ENCODE peak calls at places on chromosome 1, in ten cellular contexts. One of them, this sample, is unnamed.
A peak's percentile ranks its signal among the peaks of the same experiment; 100 is the strongest.

GRCh38 chr1:183103141-183103540 is 79.9 kb downstream of the LAMC1 start:
- DNase-seq in neural progenitor cell: no peak
- DNase-seq in cardiac muscle cell: no peak
- DNase-seq in stomach: no peak
- DNase-seq in upper lobe of right lung: no peak
- DNase-seq in fibroblast of lung: no peak
- DNase-seq in IMR-90: no peak
- DNase-seq in esophagus squamous epithelium: no peak
- DNase-seq in colonic mucosa: no peak
- DNase-seq in body of pancreas: no peak
- DNase-seq in this sample: no peak

GRCh38 chr1:49686107-49686506 is 337.6 kb downstream of the AGBL4 start:
- DNase-seq in cardiac muscle cell: no peak
- DNase-seq in stomach: no peak
- DNase-seq in esophagus squamous epithelium: no peak
- DNase-seq in fibroblast of lung: no peak
- DNase-seq in body of pancreas: no peak
- DNase-seq in colonic mucosa: no peak
- DNase-seq in upper lobe of right lung: no peak
- DNase-seq in neural progenitor cell: no peak
- DNase-seq in IMR-90: no peak
- DNase-seq in this sample: no peak

GRCh38 chr1:77652179-77652745 is 30.2 kb downstream of the ZZZ3 start:
- DNase-seq in stomach: no peak
- DNase-seq in neural progenitor cell: no peak
- DNase-seq in colonic mucosa: no peak
- DNase-seq in IMR-90: peak; percentile 45
- DNase-seq in cardiac muscle cell: peak; percentile 34
- DNase-seq in esophagus squamous epithelium: no peak
- DNase-seq in fibroblast of lung: peak; percentile 29
- DNase-seq in upper lobe of right lung: no peak
- DNase-seq in body of pancreas: no peak
- DNase-seq in this sample: no peak

GRCh38 chr1:89705901-89706699 is 73.2 kb downstream of the LRRC8C start:
- DNase-seq in IMR-90: peak; percentile 43
- DNase-seq in upper lobe of right lung: no peak
- DNase-seq in neural progenitor cell: no peak
- DNase-seq in body of pancreas: no peak
- DNase-seq in cardiac muscle cell: no peak
- DNase-seq in stomach: no peak
- DNase-seq in fibroblast of lung: no peak
- DNase-seq in esophagus squamous epithelium: no peak
- DNase-seq in colonic mucosa: no peak
- DNase-seq in this sample: no peak

GRCh38 chr1:206486995-206487788 is 16.9 kb downstream of the IKBKE start:
- DNase-seq in colonic mucosa: no peak
- DNase-seq in upper lobe of right lung: no peak
- DNase-seq in IMR-90: no peak
- DNase-seq in cardiac muscle cell: no peak
- DNase-seq in esophagus squamous epithelium: no peak
- DNase-seq in body of pancreas: no peak
- DNase-seq in neural progenitor cell: no peak
- DNase-seq in fibroblast of lung: no peak
- DNase-seq in stomach: no peak
- DNase-seq in this sample: no peak

GRCh38 chr1:153970346-153970745 is 2.6 kb downstream of the CREB3L4 start:
- DNase-seq in esophagus squamous epithelium: no peak
- DNase-seq in body of pancreas: no peak
- DNase-seq in cardiac muscle cell: no peak
- DNase-seq in neural progenitor cell: no peak
- DNase-seq in IMR-90: no peak
- DNase-seq in upper lobe of right lung: no peak
- DNase-seq in colonic mucosa: no peak
- DNase-seq in stomach: no peak
- DNase-seq in fibroblast of lung: no peak
- DNase-seq in this sample: no peak

GRCh38 chr1:16172964-16173446 is 17.1 kb upstream of the EPHA2 start:
- DNase-seq in esophagus squamous epithelium: no peak
- DNase-seq in IMR-90: peak; percentile 45
- DNase-seq in upper lobe of right lung: no peak
- DNase-seq in stomach: peak; percentile 53
- DNase-seq in cardiac muscle cell: peak; percentile 56
- DNase-seq in colonic mucosa: peak; percentile 73
- DNase-seq in body of pancreas: no peak
- DNase-seq in neural progenitor cell: no peak
- DNase-seq in fibroblast of lung: peak; percentile 51
- DNase-seq in this sample: no peak

GRCh38 chr1:174976436-174977107 is 23.2 kb upstream of the CACYBP start:
- DNase-seq in body of pancreas: no peak
- DNase-seq in cardiac muscle cell: peak; percentile 65
- DNase-seq in neural progenitor cell: no peak
- DNase-seq in stomach: no peak
- DNase-seq in fibroblast of lung: peak; percentile 51
- DNase-seq in upper lobe of right lung: no peak
- DNase-seq in colonic mucosa: no peak
- DNase-seq in esophagus squamous epithelium: no peak
- DNase-seq in IMR-90: peak; percentile 64
- DNase-seq in this sample: no peak

GRCh38 chr1:241253491-241253890 is 103.5 kb downstream of the RGS7 start:
- DNase-seq in fibroblast of lung: no peak
- DNase-seq in neural progenitor cell: no peak
- DNase-seq in upper lobe of right lung: no peak
- DNase-seq in stomach: no peak
- DNase-seq in cardiac muscle cell: no peak
- DNase-seq in IMR-90: peak; percentile 1
- DNase-seq in colonic mucosa: no peak
- DNase-seq in esophagus squamous epithelium: no peak
- DNase-seq in body of pancreas: no peak
- DNase-seq in this sample: no peak

GRCh38 chr1:121558514-121558913 is 373.7 kb downstream of the SRGAP2C start:
- DNase-seq in colonic mucosa: no peak
- DNase-seq in esophagus squamous epithelium: no peak
- DNase-seq in fibroblast of lung: peak; percentile 40
- DNase-seq in upper lobe of right lung: no peak
- DNase-seq in neural progenitor cell: peak; percentile 25
- DNase-seq in body of pancreas: no peak
- DNase-seq in cardiac muscle cell: peak; percentile 75
- DNase-seq in IMR-90: peak; percentile 90
- DNase-seq in stomach: no peak
- DNase-seq in this sample: no peak

GRCh38 chr1:92944901-92945747 is 16.1 kb downstream of the DIPK1A start:
- DNase-seq in stomach: no peak
- DNase-seq in upper lobe of right lung: no peak
- DNase-seq in esophagus squamous epithelium: no peak
- DNase-seq in cardiac muscle cell: no peak
- DNase-seq in colonic mucosa: no peak
- DNase-seq in body of pancreas: no peak
- DNase-seq in IMR-90: no peak
- DNase-seq in fibroblast of lung: no peak
- DNase-seq in neural progenitor cell: no peak
- DNase-seq in this sample: no peak

DNA sequence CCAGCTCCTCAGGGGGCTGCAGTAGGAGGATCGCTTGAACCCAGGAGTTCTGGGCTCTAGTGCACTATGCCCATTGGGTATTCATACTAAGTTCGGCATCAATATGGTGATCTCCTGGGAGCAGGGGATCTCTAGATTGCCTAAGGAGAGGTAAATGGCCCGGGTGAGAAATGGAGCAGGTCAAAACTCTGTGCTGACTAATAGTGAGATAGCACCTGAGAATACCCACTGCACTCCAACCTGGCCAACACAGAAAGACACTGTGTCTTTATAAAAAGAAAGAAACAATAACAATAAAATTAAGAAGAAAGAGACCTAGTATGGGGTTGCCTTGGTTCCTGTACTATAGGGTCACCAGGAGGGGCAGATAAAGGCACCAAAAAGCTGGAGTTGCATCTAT is 13.7 kb upstream of the DUSP12 start:
- DNase-seq in esophagus squamous epithelium: no peak
- DNase-seq in fibroblast of lung: no peak
- DNase-seq in body of pancreas: no peak
- DNase-seq in colonic mucosa: no peak
- DNase-seq in upper lobe of right lung: no peak
- DNase-seq in cardiac muscle cell: no peak
- DNase-seq in neural progenitor cell: no peak
- DNase-seq in IMR-90: no peak
- DNase-seq in stomach: no peak
- DNase-seq in this sample: no peak
- H3K4me1 ChIP-seq in esophagus squamous epithelium: peaks cover 29% of the 10 kb centered on the region
- H3K4me1 ChIP-seq in fibroblast of lung: peaks cover 5% of the 10 kb centered on the region
- H3K4me1 ChIP-seq in body of pancreas: no peaks in the 10 kb centered on the region
- H3K4me1 ChIP-seq in colonic mucosa: no peaks in the 10 kb centered on the region
- H3K4me1 ChIP-seq in upper lobe of right lung: peaks cover 15% of the 10 kb centered on the region
- H3K4me1 ChIP-seq in cardiac muscle cell: no peaks in the 10 kb centered on the region
- H3K4me1 ChIP-seq in neural progenitor cell: no peaks in the 10 kb centered on the region
- H3K4me1 ChIP-seq in IMR-90: peaks cover 5% of the 10 kb centered on the region
- H3K4me1 ChIP-seq in stomach: no peaks in the 10 kb centered on the region
- H3K4me1 ChIP-seq in this sample: peaks cover 5% of the 10 kb centered on the region

GRCh38 chr1:245803666-245804037 is 648.9 kb downstream of the KIF26B start:
- DNase-seq in body of pancreas: no peak
- DNase-seq in upper lobe of right lung: no peak
- DNase-seq in IMR-90: no peak
- DNase-seq in cardiac muscle cell: no peak
- DNase-seq in esophagus squamous epithelium: no peak
- DNase-seq in neural progenitor cell: no peak
- DNase-seq in colonic mucosa: no peak
- DNase-seq in stomach: no peak
- DNase-seq in fibroblast of lung: no peak
- DNase-seq in this sample: no peak

GRCh38 chr1:245800901-245801605 is 646.3 kb downstream of the KIF26B start:
- DNase-seq in stomach: no peak
- DNase-seq in neural progenitor cell: no peak
- DNase-seq in upper lobe of right lung: no peak
- DNase-seq in IMR-90: peak; percentile 80
- DNase-seq in fibroblast of lung: no peak
- DNase-seq in body of pancreas: no peak
- DNase-seq in esophagus squamous epithelium: no peak
- DNase-seq in colonic mucosa: no peak
- DNase-seq in cardiac muscle cell: no peak
- DNase-seq in this sample: no peak

GRCh38 chr1:245802941-245803665 is 648.3 kb downstream of the KIF26B start:
- DNase-seq in stomach: no peak
- DNase-seq in neural progenitor cell: no peak
- DNase-seq in cardiac muscle cell: no peak
- DNase-seq in colonic mucosa: no peak
- DNase-seq in body of pancreas: no peak
- DNase-seq in esophagus squamous epithelium: no peak
- DNase-seq in IMR-90: no peak
- DNase-seq in fibroblast of lung: no peak
- DNase-seq in upper lobe of right lung: no peak
- DNase-seq in this sample: no peak

GRCh38 chr1:245798367-245798747 is 643.6 kb downstream of the KIF26B start:
- DNase-seq in body of pancreas: no peak
- DNase-seq in neural progenitor cell: no peak
- DNase-seq in IMR-90: no peak
- DNase-seq in colonic mucosa: no peak
- DNase-seq in stomach: no peak
- DNase-seq in upper lobe of right lung: no peak
- DNase-seq in cardiac muscle cell: no peak
- DNase-seq in esophagus squamous epithelium: no peak
- DNase-seq in fibroblast of lung: no peak
- DNase-seq in this sample: no peak

DNA sequence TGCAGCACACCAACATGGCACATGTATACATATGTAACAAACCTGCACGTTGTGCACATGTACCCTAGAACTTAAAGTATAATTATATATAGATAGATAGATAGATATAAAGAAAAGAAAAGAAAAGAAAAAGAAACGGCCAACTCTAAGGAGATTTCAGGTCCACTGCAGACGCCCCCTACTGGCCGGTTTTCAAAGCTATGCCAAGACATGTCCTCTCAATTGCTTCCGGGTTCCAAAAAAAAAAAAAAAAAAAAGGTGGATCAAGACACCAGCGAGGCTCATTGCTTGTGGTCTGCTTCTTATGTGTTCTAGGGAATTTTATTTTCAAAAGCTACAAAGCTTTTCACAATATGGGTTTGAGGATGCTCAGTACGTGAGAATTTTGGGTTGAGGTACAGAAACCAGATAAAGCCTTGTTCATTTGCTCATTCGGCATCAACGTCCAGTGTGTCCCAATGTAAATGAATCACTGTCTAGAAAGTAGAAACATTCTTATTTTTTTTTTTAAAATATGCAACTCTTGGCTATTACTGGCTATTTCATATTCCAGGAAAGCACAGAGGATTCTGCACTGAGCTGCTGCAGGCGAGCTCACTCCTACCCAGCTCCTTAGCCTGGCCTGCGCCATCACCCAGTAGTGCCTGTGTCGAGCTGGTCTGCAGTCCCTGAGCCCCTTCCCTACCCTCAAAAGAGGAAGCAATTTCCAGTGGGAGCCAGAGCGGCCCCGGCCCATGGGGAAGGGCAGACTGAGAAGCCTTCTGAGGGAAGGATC is 643.0 kb downstream of the KIF26B start:
- DNase-seq in colonic mucosa: no peak
- DNase-seq in stomach: no peak
- DNase-seq in IMR-90: no peak
- DNase-seq in neural progenitor cell: peak; percentile 63
- DNase-seq in esophagus squamous epithelium: no peak
- DNase-seq in fibroblast of lung: no peak
- DNase-seq in cardiac muscle cell: peak; percentile 22
- DNase-seq in body of pancreas: no peak
- DNase-seq in upper lobe of right lung: no peak
- DNase-seq in this sample: no peak
- TF ChIP-seq CTCF in colonic mucosa: no peak
- TF ChIP-seq CTCF in stomach: no peak
- TF ChIP-seq CTCF in IMR-90: peak; percentile 38
- TF ChIP-seq CTCF in neural progenitor cell: peak; percentile 58
- TF ChIP-seq CTCF in esophagus squamous epithelium: no peak
- TF ChIP-seq CTCF in fibroblast of lung: peak; percentile 43
- TF ChIP-seq CTCF in cardiac muscle cell: peak; percentile 36
- TF ChIP-seq CTCF in body of pancreas: no peak
- TF ChIP-seq CTCF in upper lobe of right lung: peak; percentile 40
- TF ChIP-seq CTCF in this sample: no peak

GRCh38 chr1:94055459-94056122 is 65.4 kb downstream of the ABCA4 start:
- DNase-seq in stomach: no peak
- DNase-seq in upper lobe of right lung: no peak
- DNase-seq in cardiac muscle cell: no peak
- DNase-seq in neural progenitor cell: no peak
- DNase-seq in colonic mucosa: no peak
- DNase-seq in esophagus squamous epithelium: no peak
- DNase-seq in IMR-90: no peak
- DNase-seq in fibroblast of lung: no peak
- DNase-seq in body of pancreas: no peak
- DNase-seq in this sample: no peak
- H3K4me1 ChIP-seq in stomach: no peaks in the 10 kb centered on the region
- H3K4me1 ChIP-seq in upper lobe of right lung: no peaks in the 10 kb centered on the region
- H3K4me1 ChIP-seq in cardiac muscle cell: no peaks in the 10 kb centered on the region
- H3K4me1 ChIP-seq in neural progenitor cell: peaks cover 7% of the 10 kb centered on the region
- H3K4me1 ChIP-seq in colonic mucosa: no peaks in the 10 kb centered on the region
- H3K4me1 ChIP-seq in esophagus squamous epithelium: no peaks in the 10 kb centered on the region
- H3K4me1 ChIP-seq in IMR-90: peaks cover 2% of the 10 kb centered on the region
- H3K4me1 ChIP-seq in fibroblast of lung: no peaks in the 10 kb centered on the region
- H3K4me1 ChIP-seq in body of pancreas: no peaks in the 10 kb centered on the region
- H3K4me1 ChIP-seq in this sample: no peaks in the 10 kb centered on the region

DNA sequence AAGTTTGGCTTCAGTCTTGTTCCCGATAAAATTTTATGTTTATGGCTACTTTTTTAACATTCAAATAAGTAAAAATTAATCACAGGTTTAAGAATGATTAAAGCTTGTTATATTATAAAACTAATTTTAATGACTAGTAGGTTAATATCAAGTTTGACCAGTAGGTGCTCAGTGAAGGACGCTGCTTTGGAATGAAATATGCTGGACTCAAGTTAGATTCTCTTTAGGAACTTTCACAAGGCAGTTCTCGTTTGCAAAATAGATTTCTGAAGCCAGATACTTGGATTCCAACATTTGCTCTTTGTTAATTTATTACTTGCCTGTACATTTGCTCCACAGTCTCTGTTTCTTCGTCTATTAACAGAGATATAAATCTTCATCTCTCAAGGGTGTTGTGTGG is 432.9 kb upstream of the CHRM3 start:
- DNase-seq in IMR-90: no peak
- DNase-seq in cardiac muscle cell: no peak
- DNase-seq in upper lobe of right lung: no peak
- DNase-seq in body of pancreas: no peak
- DNase-seq in stomach: no peak
- DNase-seq in colonic mucosa: no peak
- DNase-seq in fibroblast of lung: no peak
- DNase-seq in neural progenitor cell: no peak
- DNase-seq in esophagus squamous epithelium: no peak
- DNase-seq in this sample: no peak
- TF ChIP-seq CTCF in IMR-90: no peak
- TF ChIP-seq CTCF in cardiac muscle cell: no peak
- TF ChIP-seq CTCF in upper lobe of right lung: no peak
- TF ChIP-seq CTCF in body of pancreas: no peak
- TF ChIP-seq CTCF in stomach: no peak
- TF ChIP-seq CTCF in colonic mucosa: no peak
- TF ChIP-seq CTCF in fibroblast of lung: no peak
- TF ChIP-seq CTCF in neural progenitor cell: peak; percentile 31
- TF ChIP-seq CTCF in esophagus squamous epithelium: no peak
- TF ChIP-seq CTCF in this sample: no peak